ENCODE peak calls at places on chromosomes 7 and 10, in seven cellular contexts. H, C, F, P, G, E and L are unnamed samples.

GRCh38 chr10:59808896-59809643 is 55.8 kb upstream of the MRLN start:
- DNase-seq in H (peak; percentile 69), C (peak; percentile 38), F (peak; percentile 93), P (peak; percentile 69), G (peak; percentile 69), E (no peak), L (peak; percentile 68)

GRCh38 chr7:19117081-19117869 is at the start of gene TWIST1:
- DNase-seq in H (peak; percentile 7), C (peak; percentile 87), F (peak; percentile 77), P (no peak), G (peak; percentile 66), E (peak; percentile 94), L (no peak)

GRCh38 chr10:78045237-78045636 is 11.6 kb downstream of the RPS24 start:
- DNase-seq in H (peak; percentile 21), C (no peak), F (peak; percentile 58), P (peak; percentile 19), G (no peak), E (no peak), L (no peak)

GRCh38 chr7:152899482-152900166 is 140.1 kb downstream of the ACTR3B start:
- DNase-seq in H (no peak), C (no peak), F (peak; percentile 64), P (no peak), G (no peak), E (no peak), L (no peak)

GRCh38 chr7:28649189-28649588 is 236.9 kb downstream of the CREB5 start:
- DNase-seq in H (no peak), C (no peak), F (no peak), P (no peak), G (no peak), E (no peak), L (no peak)

GRCh38 chr10:58873161-58873560 is 303.3 kb upstream of the PHYHIPL start:
- DNase-seq in H (no peak), C (no peak), F (no peak), P (no peak), G (no peak), E (no peak), L (no peak)

GRCh38 chr7:77242535-77242934 is 42.9 kb upstream of the FGL2 start:
- DNase-seq in H (no peak), C (no peak), F (no peak), P (no peak), G (no peak), E (no peak), L (no peak)

GRCh38 chr7:157588271-157588589 is 251.4 kb downstream of the DNAJB6 start:
- DNase-seq in H (no peak), C (no peak), F (no peak), P (no peak), G (no peak), E (no peak), L (no peak)

GRCh38 chr7:150412518-150413247 is 33.6 kb downstream of the ZNF775 start:
- DNase-seq in H (no peak), C (no peak), F (no peak), P (no peak), G (no peak), E (no peak), L (no peak)

GRCh38 chr10:34967411-34967880 is 122.7 kb downstream of the CUL2 start:
- DNase-seq in H (no peak), C (peak; percentile 94), F (no peak), P (no peak), G (no peak), E (no peak), L (no peak)

GRCh38 chr10:93821051-93821772 is 63.5 kb downstream of the LGI1 start:
- DNase-seq in H (no peak), C (peak; percentile 31), F (peak; percentile 63), P (no peak), G (no peak), E (peak; percentile 29), L (no peak)

GRCh38 chr10:26436848-26437247 is 1.3 kb upstream of the APBB1IP start:
- DNase-seq in H (no peak), C (no peak), F (no peak), P (no peak), G (no peak), E (no peak), L (no peak)

GRCh38 chr7:38462819-38463218 is 168.4 kb downstream of the AMPH start:
- DNase-seq in H (no peak), C (no peak), F (no peak), P (no peak), G (no peak), E (no peak), L (no peak)

GRCh38 chr7:160958-161725 is 31.2 kb upstream of the FAM20C start:
- DNase-seq in H (no peak), C (no peak), F (no peak), P (no peak), G (no peak), E (no peak), L (no peak)

GRCh38 chr10:92124524-92125168 is 166.2 kb downstream of the CPEB3 start:
- DNase-seq in H (no peak), C (peak; percentile 92), F (peak; percentile 83), P (no peak), G (no peak), E (no peak), L (no peak)

GRCh38 chr7:33905389-33906032 is at the start of gene BMPER:
- DNase-seq in H (peak; percentile 43), C (no peak), F (peak; percentile 14), P (peak; percentile 3), G (peak; percentile 51), E (no peak), L (no peak)

GRCh38 chr7:33444501-33444900 is 315.1 kb downstream of the BBS9 start:
- DNase-seq in H (no peak), C (no peak), F (no peak), P (no peak), G (no peak), E (no peak), L (no peak)

GRCh38 chr10:28679941-28680752 is 2.8 kb downstream of the BAMBI start:
- DNase-seq in H (peak; percentile 8), C (no peak), F (peak; percentile 50), P (no peak), G (peak; percentile 12), E (no peak), L (no peak)

GRCh38 chr10:113044015-113044755 is 94.1 kb downstream of the TCF7L2 start:
- DNase-seq in H (no peak), C (no peak), F (no peak), P (no peak), G (no peak), E (no peak), L (no peak)

GRCh38 chr7:105600720-105601550 is 19.6 kb upstream of the EFCAB10 start:
- DNase-seq in H (no peak), C (no peak), F (peak; percentile 29), P (no peak), G (no peak), E (no peak), L (no peak)

GRCh38 chr7:158241919-158242318 is 345.7 kb downstream of the PTPRN2 start:
- DNase-seq in H (no peak), C (no peak), F (no peak), P (no peak), G (no peak), E (no peak), L (no peak)

GRCh38 chr10:63866075-63866746 is 345.0 kb downstream of the REEP3 start:
- DNase-seq in H (peak; percentile 35), C (peak; percentile 22), F (peak; percentile 87), P (peak; percentile 24), G (peak; percentile 82), E (peak; percentile 41), L (peak; percentile 60)

GRCh38 chr10:83104616-83105015 is 1034.7 kb upstream of the GHITM start:
- DNase-seq in H (no peak), C (no peak), F (no peak), P (no peak), G (no peak), E (no peak), L (no peak)

GRCh38 chr7:155267436-155267835 is 30.2 kb upstream of the INSIG1 start:
- DNase-seq in H (no peak), C (no peak), F (no peak), P (no peak), G (no peak), E (no peak), L (no peak)

GRCh38 chr7:137898839-137899681 is 52.3 kb upstream of the DGKI start:
- DNase-seq in H (peak; percentile 82), C (no peak), F (peak; percentile 75), P (peak; percentile 75), G (peak; percentile 86), E (peak; percentile 38), L (peak; percentile 80)

GRCh38 chr10:73907841-73908517 is 3.0 kb upstream of the PLAU start:
- DNase-seq in H (no peak), C (peak; percentile 70), F (peak; percentile 85), P (no peak), G (no peak), E (no peak), L (no peak)